ENCODE peak calls at places on chromosomes 6 and 20, in nine cellular contexts. R is upper lobe of right lung, H is IMR-90, W is keratinocyte, L is pancreas, U is GM12878, C is lung, G is coronary artery, O is cardiac muscle cell. V is an unnamed sample.

GRCh38 chr6:143992285-143992684 is 15.8 kb downstream of the PLAGL1 start:
- DNase-seq in R (no peak), H (no peak), W (no peak), L (no peak), U (no peak), C (no peak), G (no peak), O (no peak), V (no peak)

GRCh38 chr6:158467923-158468322 is 92.0 kb upstream of the TMEM181 start:
- DNase-seq in R (no peak), H (no peak), W (no peak), L (no peak), U (no peak), C (no peak), G (no peak), O (no peak), V (no peak)

GRCh38 chr20:62043131-62043914 is 22.4 kb downstream of the TAF4 start:
- DNase-seq in R (no peak), H (peak; percentile 34), W (no peak), L (no peak), U (no peak), C (no peak), G (no peak), O (no peak), V (no peak)

GRCh38 chr6:16761469-16762264 is 407 bp upstream of the ATXN1 start:
- DNase-seq in R (peak; percentile 94), H (peak; percentile 91), W (no peak), L (peak; percentile 92), U (no peak), C (peak; percentile 90), G (peak; percentile 95), O (peak; percentile 95), V (no peak)

GRCh38 chr6:127120109-127120786 is 1.8 kb downstream of the RSPO3 start:
- DNase-seq in R (peak; percentile 68), H (no peak), W (no peak), L (no peak), U (no peak), C (no peak), G (no peak), O (no peak), V (no peak)

GRCh38 chr6:4957521-4958231 is 46.2 kb downstream of the RPP40 start:
- DNase-seq in R (no peak), H (no peak), W (no peak), L (no peak), U (no peak), C (no peak), G (peak; percentile 62), O (no peak), V (no peak)

GRCh38 chr6:113936093-113936934 is 34.6 kb downstream of the HDAC2 start:
- DNase-seq in R (no peak), H (peak; percentile 70), W (peak; percentile 2), L (no peak), U (peak; percentile 24), C (no peak), G (no peak), O (peak; percentile 59), V (peak; percentile 69)

GRCh38 chr6:25027221-25027916 is 91.6 kb upstream of the RIPOR2 start:
- DNase-seq in R (peak; percentile 75), H (no peak), W (no peak), L (no peak), U (peak; percentile 60), C (peak; percentile 50), G (no peak), O (no peak), V (peak; percentile 2)

GRCh38 chr20:50817776-50818172 is 22.9 kb downstream of the BCAS4 start:
- DNase-seq in R (no peak), H (no peak), W (no peak), L (no peak), U (no peak), C (no peak), G (no peak), O (no peak), V (no peak)

GRCh38 chr20:50821257-50821921 is 26.5 kb downstream of the BCAS4 start:
- DNase-seq in R (no peak), H (no peak), W (no peak), L (no peak), U (no peak), C (no peak), G (no peak), O (no peak), V (no peak)

GRCh38 chr20:50820515-50821256 is 25.8 kb downstream of the BCAS4 start:
- DNase-seq in R (no peak), H (no peak), W (no peak), L (no peak), U (no peak), C (no peak), G (no peak), O (no peak), V (no peak)

GRCh38 chr20:50821994-50822393 is 27.1 kb downstream of the BCAS4 start:
- DNase-seq in R (no peak), H (no peak), W (no peak), L (no peak), U (no peak), C (no peak), G (no peak), O (no peak), V (no peak)

DNA sequence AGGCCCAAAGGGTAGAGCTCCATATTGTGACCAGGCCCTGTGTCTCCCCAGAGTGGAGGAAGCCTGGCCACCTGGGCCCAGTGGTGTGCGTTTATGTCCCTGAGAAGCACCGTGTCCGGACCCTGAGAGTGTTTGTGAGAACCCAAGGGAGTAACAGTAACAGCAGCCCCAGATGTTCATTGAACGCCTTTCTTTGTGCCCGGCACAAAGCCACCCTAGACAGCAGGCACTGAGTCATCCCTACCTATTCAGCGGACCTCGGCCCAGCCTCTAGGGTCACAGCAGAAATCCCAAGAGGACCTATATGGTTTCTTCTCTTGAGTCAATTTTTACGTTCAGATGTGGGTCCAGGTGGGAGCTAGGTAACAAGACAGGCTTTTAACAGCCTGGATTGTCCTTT is 24.5 kb downstream of the BCAS4 start:
- DNase-seq in R (no peak), H (no peak), W (no peak), L (no peak), U (no peak), C (no peak), G (no peak), O (no peak), V (no peak)
- H3K27ac ChIP-seq in R (no peak overlapping the region), H (no peak overlapping the region), W (no peak overlapping the region), L (no peak overlapping the region), U (peak overlapping the region; percentile 95), C (no peak overlapping the region), G (no peak overlapping the region), O (no peak overlapping the region), V (no peak overlapping the region)

GRCh38 chr6:128495536-128496333 is 24.7 kb downstream of the PTPRK start:
- DNase-seq in R (no peak), H (no peak), W (no peak), L (no peak), U (no peak), C (no peak), G (no peak), O (no peak), V (no peak)

GRCh38 chr6:128491643-128492206 is 28.7 kb downstream of the PTPRK start:
- DNase-seq in R (no peak), H (peak; percentile 65), W (no peak), L (no peak), U (no peak), C (no peak), G (no peak), O (no peak), V (no peak)

GRCh38 chr6:128492386-128492785 is 28.0 kb downstream of the PTPRK start:
- DNase-seq in R (no peak), H (peak; percentile 90), W (no peak), L (peak; percentile 38), U (no peak), C (no peak), G (no peak), O (no peak), V (no peak)

GRCh38 chr6:128493877-128494276 is 26.5 kb downstream of the PTPRK start:
- DNase-seq in R (no peak), H (no peak), W (no peak), L (no peak), U (no peak), C (no peak), G (no peak), O (no peak), V (no peak)

DNA sequence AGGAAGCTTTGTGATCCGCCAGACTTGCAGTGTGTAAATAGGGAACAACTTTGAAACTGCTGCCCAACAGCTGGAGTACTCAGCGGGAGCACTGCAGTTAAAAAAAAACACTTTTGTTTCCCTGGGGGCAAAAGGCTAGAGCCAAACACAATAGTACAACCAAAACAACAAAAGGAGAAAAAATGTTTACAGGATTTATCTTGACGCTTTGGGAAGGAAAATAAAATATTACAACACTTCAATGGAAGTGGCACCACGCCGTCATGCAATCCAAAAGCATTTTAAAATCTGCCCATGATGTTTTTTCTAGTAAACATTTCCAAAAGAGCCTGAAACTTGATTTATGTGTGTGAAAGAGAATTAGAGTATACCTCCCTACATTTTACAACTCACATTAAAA is 26.0 kb downstream of the PTPRK start:
- DNase-seq in R (no peak), H (no peak), W (no peak), L (no peak), U (no peak), C (no peak), G (no peak), O (no peak), V (no peak)
- H3K4me3 ChIP-seq in R (no peak overlapping the region), H (no peak overlapping the region), W (no peak overlapping the region), L (no peak overlapping the region), U (no peak overlapping the region), C (no peak overlapping the region), G (no peak overlapping the region), O (no peak overlapping the region), V (no peak overlapping the region)

DNA sequence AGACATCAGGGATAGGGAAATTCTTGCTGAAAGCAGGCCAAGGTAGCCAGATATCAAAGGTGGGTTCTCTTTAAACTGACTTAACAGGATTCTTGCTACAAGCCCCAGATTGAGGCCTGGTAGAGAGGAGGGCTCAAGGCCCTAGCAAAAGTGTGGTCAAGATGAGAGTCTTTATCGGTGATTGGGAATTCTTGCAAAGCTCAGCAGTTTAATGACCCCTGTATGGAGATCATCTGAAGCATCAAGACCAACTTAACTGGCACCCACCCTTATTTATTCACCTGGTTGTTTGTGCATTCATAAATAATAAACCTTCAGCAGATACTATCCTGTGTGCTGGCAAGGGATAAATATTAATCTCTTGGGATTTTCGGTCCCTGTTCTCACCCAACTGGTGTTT is 6.3 kb downstream of the FAM120B start:
- DNase-seq in R (no peak), H (no peak), W (no peak), L (no peak), U (no peak), C (no peak), G (no peak), O (no peak), V (no peak)
- TF ChIP-seq CTCF in R (no peak), H (no peak), W (no peak), L (no peak), U (no peak), C (no peak), G (no peak), O (no peak), V (no peak)

GRCh38 chr6:164505425-164505824 is 804.0 kb downstream of the C6orf118 start:
- DNase-seq in R (no peak), H (no peak), W (no peak), L (no peak), U (no peak), C (no peak), G (no peak), O (no peak), V (no peak)

GRCh38 chr6:164507197-164507957 is 802.0 kb downstream of the C6orf118 start:
- DNase-seq in R (no peak), H (no peak), W (no peak), L (no peak), U (peak; percentile 77), C (no peak), G (no peak), O (no peak), V (no peak)

DNA sequence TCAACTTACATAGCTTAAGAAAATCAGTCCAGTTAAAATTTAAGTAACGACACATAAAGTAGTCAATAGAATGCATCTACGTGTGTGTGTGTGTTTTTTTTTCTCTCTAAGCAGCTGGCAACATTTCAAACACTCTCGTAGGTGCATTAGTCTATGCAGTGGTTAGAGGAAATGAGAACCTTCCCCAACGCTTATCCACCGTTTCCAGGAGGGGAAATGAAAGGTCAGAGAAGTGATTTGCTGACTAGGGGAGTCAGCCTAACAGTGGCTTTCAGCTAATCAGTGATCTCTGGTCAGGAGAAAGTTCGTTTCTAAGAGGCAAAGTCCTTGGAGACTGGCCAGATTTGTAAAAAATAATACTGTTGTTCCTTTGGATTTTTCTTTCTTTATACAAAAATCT is 806.6 kb downstream of the C6orf118 start:
- DNase-seq in R (no peak), H (no peak), W (no peak), L (no peak), U (peak; percentile 19), C (no peak), G (no peak), O (peak; percentile 10), V (no peak)
- H3K27ac ChIP-seq in R (no peak overlapping the region), H (no peak overlapping the region), W (no peak overlapping the region), L (no peak overlapping the region), U (no peak overlapping the region), C (no peak overlapping the region), G (no peak overlapping the region), O (no peak overlapping the region), V (no peak overlapping the region)

V was measured in Panc1.